ENCODE peak calls at places on chromosome X, in four cellular contexts. J is pancreas, N is psoas muscle, P is colonic mucosa. S is an unnamed sample. For H3K4me1, the result is how much of the 10 kb centered on the place peaks cover.

GRCh38 chrX:4240541-4241194 is 527.2 kb upstream of the PRKX start:
- DNase-seq in J (no peak), P (no peak), N (no peak), S (no peak)

GRCh38 chrX:155148724-155149537 is 67.3 kb upstream of the VBP1 start:
- DNase-seq in J (no peak), P (peak), N (no peak), S (no peak)

GRCh38 chrX:19552793-19553192 is 37.5 kb upstream of the MAP3K15 start:
- DNase-seq in N (no peak), J (no peak), P (no peak), S (no peak)

GRCh38 chrX:9493936-9494335 is 29.1 kb downstream of the TBL1X start:
- DNase-seq in J (no peak), P (no peak), N (no peak), S (no peak)

GRCh38 chrX:52425710-52426245 is 57.0 kb downstream of the XAGE2 start:
- DNase-seq in N (no peak), J (no peak), P (no peak), S (no peak)

GRCh38 chrX:120560405-120560841 is 339 bp downstream of the CUL4B start:
- DNase-seq in J (no peak), P (peak), N (no peak), S (no peak)

GRCh38 chrX:132406106-132406505 is 82.7 kb downstream of the MBNL3 start:
- DNase-seq in N (no peak), P (no peak), J (no peak), S (no peak)

GRCh38 chrX:20471483-20471882 is 204.8 kb upstream of the RPS6KA3 start:
- DNase-seq in J (no peak), P (no peak), N (no peak), S (no peak)

GRCh38 chrX:46961574-46962279 is 49.5 kb downstream of the JADE3 start:
- DNase-seq in P (no peak), N (no peak), J (no peak), S (no peak)

GRCh38 chrX:40108084-40108958 is 10.6 kb upstream of the BCOR start:
- DNase-seq in N (peak), P (peak), J (peak), S (peak)

GRCh38 chrX:115582871-115583729 is 22.1 kb downstream of the PLS3 start:
- DNase-seq in P (no peak), J (no peak), N (no peak), S (peak)

GRCh38 chrX:119477812-119478232 is 9.6 kb downstream of the SLC25A5 start:
- DNase-seq in P (peak), J (no peak), N (peak), S (no peak)

GRCh38 chrX:44344687-44345086 is 1.2 kb upstream of the EFHC2 start:
- DNase-seq in P (no peak), N (no peak), J (no peak), S (no peak)

GRCh38 chrX:113644426-113644825 is 803.8 kb upstream of the AMOT start:
- DNase-seq in J (no peak), P (no peak), N (no peak), S (no peak)

GRCh38 chrX:104284407-104285000 is 29.8 kb upstream of the ESX1 start:
- DNase-seq in P (no peak), J (no peak), N (no peak), S (no peak)

GRCh38 chrX:39652336-39652735 is 445.4 kb downstream of the BCOR start:
- DNase-seq in N (no peak), J (no peak), P (peak), S (no peak)

GRCh38 chrX:115936008-115936407 is 234.5 kb upstream of the AGTR2 start:
- DNase-seq in N (no peak), J (no peak), P (no peak), S (no peak)

GRCh38 chrX:133390647-133391046 is 24.6 kb downstream of the GPC4 start:
- DNase-seq in J (no peak), N (peak), P (peak), S (no peak)

GRCh38 chrX:20382518-20383291 is 116.0 kb upstream of the RPS6KA3 start:
- DNase-seq in N (no peak), P (no peak), J (no peak), S (no peak)

GRCh38 chrX:49919617-49920016 is 2.8 kb upstream of the CLCN5 start:
- DNase-seq in J (no peak), P (peak), N (no peak), S (no peak)

GRCh38 chrX:20011608-20012007 is 20.7 kb upstream of the BCLAF3 start:
- DNase-seq in N (no peak), J (no peak), P (no peak), S (no peak)

GRCh38 chrX:72079607-72080006 is 52.1 kb downstream of the RTL5 start:
- DNase-seq in P (no peak), J (no peak), N (no peak), S (no peak)

GRCh38 chrX:111244238-111244750 is 26.0 kb downstream of the CAPN6 start:
- DNase-seq in J (no peak), N (no peak), P (no peak), S (no peak)

GRCh38 chrX:73916931-73917657 is 354.1 kb downstream of the CHIC1 start:
- DNase-seq in P (no peak), N (no peak), J (no peak), S (no peak)

GRCh38 chrX:119654112-119654531 is 38.8 kb downstream of the SEPTIN6 start:
- DNase-seq in J (no peak), N (peak), P (no peak), S (no peak)

GRCh38 chrX:27996132-27996531 is 14.9 kb upstream of the DCAF8L1 start:
- DNase-seq in N (no peak), P (no peak), J (no peak), S (no peak)

GRCh38 chrX:73922856-73923429 is 359.9 kb downstream of the CHIC1 start:
- DNase-seq in N (no peak), P (no peak), J (no peak), S (no peak)

GRCh38 chrX:46686003-46686645 is 72.8 kb downstream of the SLC9A7 start:
- DNase-seq in N (no peak), P (peak), J (no peak), S (no peak)

GRCh38 chrX:45344597-45344996 is 143.9 kb upstream of the DIPK2B start:
- DNase-seq in P (no peak), J (no peak), N (no peak), S (no peak)

GRCh38 chrX:39736219-39737211 is 361.2 kb downstream of the BCOR start:
- DNase-seq in P (no peak), J (peak), N (peak), S (peak)

GRCh38 chrX:51507551-51507950 is 11.2 kb upstream of the NUDT11 start:
- DNase-seq in N (no peak), J (no peak), P (no peak), S (no peak)

GRCh38 chrX:136030357-136031225 is 45.4 kb downstream of the SLC9A6 start:
- DNase-seq in P (peak), J (no peak), N (peak), S (no peak)

GRCh38 chrX:17535229-17535628 is 160.2 kb downstream of the NHS start:
- DNase-seq in J (no peak), P (peak), N (no peak), S (no peak)

GRCh38 chrX:153764786-153765137 is 713 bp downstream of the PLXNB3 start:
- DNase-seq in P (no peak), J (peak), N (no peak), S (no peak)

GRCh38 chrX:101265869-101266428 is 25.2 kb downstream of the TAF7L start:
- DNase-seq in P (no peak), J (no peak), N (no peak), S (no peak)

GRCh38 chrX:26470946-26471345 is 255.0 kb downstream of the MAGEB5 start:
- DNase-seq in N (no peak), J (no peak), P (no peak), S (no peak)

GRCh38 chrX:107674480-107675364 is 46.4 kb downstream of the PRPS1 start:
- DNase-seq in N (peak), P (peak), J (no peak), S (peak)

GRCh38 chrX:68696267-68696666 is 48.8 kb downstream of the STARD8 start:
- DNase-seq in J (no peak), N (no peak), P (no peak), S (no peak)
- H3K4me1 ChIP-seq in J (under half), N (under half), P (under half), S (under half)

DNA sequence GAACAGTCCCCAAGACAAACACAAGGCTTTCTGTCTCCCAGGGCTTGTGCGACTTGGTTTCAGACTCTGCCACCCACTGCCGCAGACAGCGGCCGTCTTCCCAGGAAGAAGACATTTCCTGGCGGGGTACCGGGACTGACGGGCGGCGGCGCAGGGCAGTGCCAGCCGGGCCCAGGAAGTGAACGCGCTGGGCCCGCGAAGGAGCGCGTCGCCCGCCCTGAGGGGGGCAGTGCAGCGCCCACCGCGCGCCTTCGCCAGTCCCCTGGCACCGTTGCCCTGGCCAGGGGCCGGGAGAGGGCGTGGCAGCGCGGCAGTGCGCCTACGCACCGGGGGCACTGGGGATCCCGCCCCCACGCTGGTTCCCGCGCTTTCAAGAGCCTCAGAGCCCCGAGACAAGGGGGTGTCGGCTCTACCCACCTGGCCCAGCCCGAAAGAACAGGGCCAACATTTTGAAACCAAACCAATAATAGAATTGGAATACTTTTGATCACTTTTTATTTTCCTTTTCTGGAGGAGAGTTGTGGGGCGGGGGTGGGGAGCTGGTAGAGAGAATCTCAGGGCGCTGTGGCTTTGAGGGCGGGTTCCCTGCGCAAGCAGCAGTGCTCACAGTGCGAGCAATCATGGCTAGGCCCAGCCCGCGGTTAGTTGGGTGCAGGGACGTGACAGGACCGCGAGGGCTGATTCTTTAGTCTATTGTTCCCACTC is 23.6 kb upstream of the APLN start:
- DNase-seq in P (peak), N (peak), J (peak), S (peak)
- TF ChIP-seq CTCF in P (peak), N (peak), J (peak), S (peak)

DNA sequence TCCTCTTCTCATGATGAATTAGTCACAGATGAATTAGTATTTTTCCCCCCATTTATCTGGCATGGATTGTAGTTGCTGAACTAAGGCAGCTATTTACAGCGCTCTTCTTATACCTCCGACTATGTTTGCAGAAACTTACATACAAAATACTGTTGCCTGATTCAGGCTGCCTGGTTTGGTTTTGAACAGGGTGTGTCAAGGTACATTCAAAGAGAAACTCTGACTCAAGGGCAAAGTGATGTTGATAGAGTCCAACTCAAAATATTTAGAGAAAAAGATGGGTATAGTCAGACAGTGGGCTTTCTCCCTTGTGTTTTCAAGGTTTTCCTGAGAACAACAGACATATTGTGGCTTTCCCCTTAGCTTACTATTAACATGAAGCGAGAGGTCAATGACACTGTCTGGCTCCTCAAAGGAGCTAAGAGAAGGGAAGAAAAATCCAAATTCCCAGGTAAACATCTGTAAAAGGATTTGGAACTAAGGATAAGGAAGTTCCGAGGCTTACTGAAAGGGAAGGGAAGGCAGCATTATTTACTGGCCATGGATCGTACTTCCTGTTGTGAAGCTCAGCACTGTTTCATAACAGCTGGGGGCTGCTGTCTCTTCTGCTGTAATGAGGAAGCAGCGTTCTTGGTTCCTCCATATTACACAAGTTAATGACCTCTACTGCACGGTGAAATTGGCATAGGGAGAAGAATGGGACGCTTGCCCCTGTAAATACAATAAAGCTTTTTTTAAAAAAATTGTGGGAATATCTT is 30.9 kb downstream of the FAM9C start:
- DNase-seq in N (no peak), P (peak), J (no peak), S (no peak)
- H3K4me1 ChIP-seq in N (under half), P (under half), J (under half), S (under half)

GRCh38 chrX:35722128-35722527 is 76.0 kb upstream of the MAGEB16 start:
- DNase-seq in P (no peak), J (no peak), N (no peak), S (no peak)

GRCh38 chrX:35728481-35728880 is 69.7 kb upstream of the MAGEB16 start:
- DNase-seq in P (no peak), N (no peak), J (no peak), S (no peak)

DNA sequence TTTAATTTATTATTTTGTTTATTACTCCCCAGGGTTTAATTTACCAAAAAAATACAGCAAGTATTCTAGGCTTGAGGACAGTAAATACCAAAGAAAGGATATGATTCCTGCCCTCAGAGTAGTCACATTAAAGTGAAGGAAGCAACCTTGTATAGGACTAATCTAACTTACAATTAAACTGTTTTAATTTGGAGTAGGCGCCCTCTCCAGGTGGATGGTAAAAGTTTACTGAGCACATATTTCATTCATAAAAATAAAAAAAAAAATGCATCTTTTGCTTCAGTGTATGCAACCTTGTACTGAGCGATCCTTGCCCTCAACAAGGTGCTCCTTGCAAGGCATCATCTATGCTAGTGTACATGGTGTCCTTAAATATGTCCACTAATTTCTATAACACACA is 72.0 kb upstream of the MAGEB16 start:
- DNase-seq in P (no peak), N (no peak), J (no peak), S (no peak)
- TF ChIP-seq CTCF in P (peak), N (no peak), J (no peak), S (peak)

S was measured in upper lobe of right lung.